ENCODE peak calls at places on chromosomes 16 and 17, in seven cellular contexts. F is NCI-H226, I is endothelial cell of umbilical vein, J is Kasumi-1, X is cardiac fibroblast, E is hypothalamus, C is mucosa of gallbladder. K is an unnamed sample.

GRCh38 chr16:49521706-49522325 is 148.2 kb downstream of the C16orf78 start:
- DNase-seq in F (no peak), I (no peak), J (no peak), X (no peak), E (no peak), C (no peak), K (no peak)

GRCh38 chr17:740240-741055 is 8.1 kb downstream of the TLCD3A start:
- DNase-seq in F (no peak), I (no peak), J (peak; percentile 79), X (no peak), E (no peak), C (peak; percentile 23), K (no peak)

GRCh38 chr16:70649300-70649699 is 2.9 kb downstream of the IL34 start:
- DNase-seq in F (no peak), I (no peak), J (no peak), X (peak; percentile 32), E (no peak), C (no peak), K (no peak)

GRCh38 chr17:30341703-30342102 is 7.8 kb upstream of the TMIGD1 start:
- DNase-seq in F (no peak), I (peak; percentile 8), J (no peak), X (no peak), E (no peak), C (no peak), K (no peak)

GRCh38 chr16:11389631-11390565 is 44.6 kb downstream of the RMI2 start:
- DNase-seq in F (no peak), I (no peak), J (no peak), X (no peak), E (no peak), C (no peak), K (no peak)

GRCh38 chr16:77868478-77868877 is 80.1 kb downstream of the VAT1L start:
- DNase-seq in F (no peak), I (no peak), J (peak; percentile 1), X (no peak), E (no peak), C (no peak), K (no peak)

GRCh38 chr16:23909792-23910418 is 74.1 kb downstream of the PRKCB start:
- DNase-seq in F (no peak), I (no peak), J (no peak), X (no peak), E (no peak), C (no peak), K (no peak)

GRCh38 chr17:66645259-66645658 is 189.7 kb upstream of the CACNG5 start:
- DNase-seq in F (no peak), I (no peak), J (no peak), X (no peak), E (no peak), C (no peak), K (no peak)

GRCh38 chr17:58327363-58328194 is 1.0 kb downstream of the TSPOAP1 start:
- DNase-seq in F (no peak), I (no peak), J (no peak), X (no peak), E (no peak), C (no peak), K (no peak)

GRCh38 chr16:62907562-62907961 is 871.3 kb upstream of the CDH8 start:
- DNase-seq in F (no peak), I (no peak), J (no peak), X (no peak), E (no peak), C (no peak), K (no peak)

GRCh38 chr17:73976676-73977521 is 226.6 kb upstream of the RPL38 start:
- DNase-seq in F (peak; percentile 52), I (no peak), J (no peak), X (no peak), E (no peak), C (no peak), K (no peak)

GRCh38 chr16:27579086-27579980 is 29.4 kb downstream of the KATNIP start:
- DNase-seq in F (peak; percentile 66), I (no peak), J (no peak), X (peak; percentile 8), E (no peak), C (no peak), K (no peak)

GRCh38 chr17:40525294-40525693 is 23.9 kb upstream of the TNS4 start:
- DNase-seq in F (peak; percentile 26), I (no peak), J (no peak), X (peak; percentile 33), E (no peak), C (no peak), K (no peak)

GRCh38 chr16:86663691-86664517 is 85.6 kb downstream of the FOXL1 start:
- DNase-seq in F (no peak), I (peak; percentile 39), J (no peak), X (peak; percentile 73), E (no peak), C (no peak), K (peak; percentile 4)

GRCh38 chr16:57611184-57611583 is 17.2 kb upstream of the ADGRG1 start:
- DNase-seq in F (no peak), I (no peak), J (no peak), X (peak; percentile 70), E (no peak), C (no peak), K (peak; percentile 75)

GRCh38 chr17:382644-383533 is 30.3 kb upstream of the RPH3AL start:
- DNase-seq in F (no peak), I (no peak), J (no peak), X (peak; percentile 76), E (no peak), C (no peak), K (no peak)

GRCh38 chr17:73646409-73647305 is 2.4 kb upstream of the SDK2 start:
- DNase-seq in F (no peak), I (no peak), J (peak; percentile 61), X (no peak), E (no peak), C (no peak), K (no peak)

GRCh38 chr16:57781741-57782606 is 20.3 kb downstream of the KIFC3 start:
- DNase-seq in F (no peak), I (no peak), J (no peak), X (peak; percentile 65), E (no peak), C (no peak), K (no peak)

GRCh38 chr16:12009922-12010321 is 33.4 kb downstream of the SNX29 start:
- DNase-seq in F (no peak), I (no peak), J (no peak), X (no peak), E (no peak), C (no peak), K (no peak)

GRCh38 chr17:78258323-78259229 is 27.1 kb downstream of the TMEM235 start:
- DNase-seq in F (peak; percentile 34), I (peak; percentile 72), J (peak; percentile 84), X (no peak), E (no peak), C (peak; percentile 46), K (no peak)

GRCh38 chr17:63120406-63120805 is 154.4 kb downstream of the TANC2 start:
- DNase-seq in F (peak; percentile 8), I (no peak), J (no peak), X (peak; percentile 24), E (no peak), C (no peak), K (peak; percentile 60)

GRCh38 chr17:77453613-77454559 is 313.1 kb downstream of the SEC14L1 start:
- DNase-seq in F (no peak), I (no peak), J (peak; percentile 87), X (no peak), E (no peak), C (peak; percentile 87), K (no peak)

GRCh38 chr17:79840204-79840988 is 1.2 kb upstream of the CBX4 start:
- DNase-seq in F (no peak), I (peak; percentile 47), J (no peak), X (peak; percentile 58), E (no peak), C (no peak), K (no peak)

GRCh38 chr16:56950881-56951771 is 10.6 kb upstream of the CETP start:
- DNase-seq in F (no peak), I (peak; percentile 59), J (peak; percentile 61), X (peak; percentile 69), E (no peak), C (no peak), K (peak; percentile 23)

GRCh38 chr16:64453643-64454042 is 668.2 kb downstream of the CDH11 start:
- DNase-seq in F (no peak), I (no peak), J (no peak), X (no peak), E (no peak), C (no peak), K (no peak)

GRCh38 chr17:81241648-81242420 is 2.7 kb downstream of the NDUFAF8 start:
- DNase-seq in F (no peak), I (peak; percentile 49), J (peak; percentile 57), X (peak; percentile 40), E (peak; percentile 15), C (peak; percentile 32), K (peak; percentile 34)

GRCh38 chr17:68698761-68699160 is 97.6 kb upstream of the FAM20A start:
- DNase-seq in F (no peak), I (no peak), J (peak; percentile 77), X (no peak), E (no peak), C (peak; percentile 22), K (no peak)

K was measured in PC-3.